ENCODE peak calls at places on chromosomes 2 and 18, in five cellular contexts. Y, J, X, B and R are unnamed samples. For H3K9me2, the result is how much of the 10 kb centered on the place peaks cover.

GRCh38 chr18:2963048-2963447 is 49.9 kb downstream of the LPIN2 start:
- DNase-seq in X (no peak), Y (no peak), B (no peak), J (no peak), R (peak)

GRCh38 chr2:28583899-28584553 is 88.2 kb downstream of the PLB1 start:
- DNase-seq in Y (no peak), X (peak), J (peak), B (peak), R (no peak)

GRCh38 chr2:6788614-6789013 is 77.1 kb downstream of the CMPK2 start:
- DNase-seq in X (no peak), Y (no peak), J (no peak), B (no peak), R (no peak)

GRCh38 chr2:96934096-96934495 is 52.3 kb downstream of the FAM178B start:
- DNase-seq in B (no peak), X (no peak), J (no peak), Y (no peak), R (no peak)

GRCh38 chr2:36568533-36569246 is 29.3 kb downstream of the FEZ2 start:
- DNase-seq in X (no peak), B (peak), Y (no peak), J (no peak), R (no peak)

GRCh38 chr18:77858331-77858730 is 608.7 kb downstream of the GALR1 start:
- DNase-seq in X (no peak), J (no peak), B (no peak), Y (no peak), R (no peak)

GRCh38 chr2:237196866-237197618 is 111.4 kb downstream of the COPS8 start:
- DNase-seq in X (no peak), Y (no peak), B (peak), J (peak), R (no peak)

GRCh38 chr18:51767293-51767692 is 569.8 kb upstream of the MEX3C start:
- DNase-seq in Y (no peak), X (no peak), B (no peak), J (no peak), R (no peak)

GRCh38 chr2:127389778-127390435 is 2.1 kb upstream of the MAP3K2 start:
- DNase-seq in X (no peak), J (no peak), Y (peak), B (no peak), R (peak)

GRCh38 chr18:73151086-73151485 is 283.3 kb upstream of the NETO1 start:
- DNase-seq in Y (no peak), X (no peak), B (no peak), J (no peak), R (no peak)

GRCh38 chr2:191050640-191050987 is 36.6 kb upstream of the STAT1 start:
- DNase-seq in Y (no peak), X (no peak), B (peak), J (no peak), R (no peak)

GRCh38 chr2:110221938-110222337 is 9.6 kb upstream of the MTLN start:
- DNase-seq in J (no peak), B (no peak), X (no peak), Y (no peak), R (no peak)

GRCh38 chr2:219458996-219459395 is 24.4 kb downstream of the SPEG start:
- DNase-seq in J (no peak), X (no peak), Y (no peak), B (no peak), R (no peak)

GRCh38 chr18:67043276-67043675 is 439.4 kb upstream of the CDH19 start:
- DNase-seq in B (no peak), Y (no peak), J (no peak), X (no peak), R (no peak)

GRCh38 chr18:5284808-5285207 is 10.7 kb downstream of the ZBTB14 start:
- DNase-seq in J (no peak), X (no peak), B (peak), Y (no peak), R (no peak)

GRCh38 chr2:227163445-227163997 is 484 bp downstream of the COL4A4 start:
- DNase-seq in B (peak), X (no peak), J (no peak), Y (peak), R (no peak)

GRCh38 chr2:137050949-137051348 is 285.6 kb downstream of the THSD7B start:
- DNase-seq in X (no peak), J (no peak), Y (peak), B (peak), R (no peak)

GRCh38 chr18:7923105-7923504 is 356.0 kb downstream of the PTPRM start:
- DNase-seq in Y (no peak), X (no peak), B (no peak), J (no peak), R (no peak)

GRCh38 chr2:141723834-141724233 is 407.0 kb downstream of the LRP1B start:
- DNase-seq in J (no peak), X (no peak), Y (no peak), B (no peak), R (no peak)

GRCh38 chr2:235027558-235028214 is 75.9 kb downstream of the SH3BP4 start:
- DNase-seq in Y (no peak), B (peak), X (no peak), J (peak), R (no peak)

GRCh38 chr2:121955313-121956211 is 200.1 kb downstream of the TSN start:
- DNase-seq in X (no peak), J (no peak), B (no peak), Y (no peak), R (no peak)

GRCh38 chr2:207869784-207870778 is 100.4 kb upstream of the FZD5 start:
- DNase-seq in J (no peak), X (no peak), B (peak), Y (peak), R (no peak)

GRCh38 chr2:161415467-161416293 is 417 bp upstream of the TBR1 start:
- DNase-seq in Y (no peak), B (no peak), J (no peak), X (no peak), R (no peak)

GRCh38 chr2:45330113-45330512 is 281.0 kb downstream of the SRBD1 start:
- DNase-seq in J (no peak), Y (no peak), X (no peak), B (peak), R (no peak)

GRCh38 chr2:147197754-147198153 is 647.1 kb upstream of the ACVR2A start:
- DNase-seq in B (no peak), J (no peak), X (no peak), Y (no peak), R (no peak)

GRCh38 chr2:97868986-97869721 is 126.6 kb downstream of the TMEM131 start:
- DNase-seq in Y (no peak), X (peak), B (peak), J (peak), R (no peak)

GRCh38 chr18:43888601-43889000 is 611.3 kb upstream of the SYT4 start:
- DNase-seq in B (no peak), Y (no peak), X (no peak), J (no peak), R (no peak)

GRCh38 chr2:176848844-176849243 is 363.8 kb upstream of the HNRNPA3 start:
- DNase-seq in X (no peak), J (no peak), Y (no peak), B (no peak), R (no peak)

GRCh38 chr2:176844461-176844860 is 368.1 kb upstream of the HNRNPA3 start:
- DNase-seq in X (no peak), Y (no peak), J (no peak), B (no peak), R (no peak)

GRCh38 chr2:176845718-176846117 is 366.9 kb upstream of the HNRNPA3 start:
- DNase-seq in B (no peak), J (no peak), Y (peak), X (no peak), R (no peak)

DNA sequence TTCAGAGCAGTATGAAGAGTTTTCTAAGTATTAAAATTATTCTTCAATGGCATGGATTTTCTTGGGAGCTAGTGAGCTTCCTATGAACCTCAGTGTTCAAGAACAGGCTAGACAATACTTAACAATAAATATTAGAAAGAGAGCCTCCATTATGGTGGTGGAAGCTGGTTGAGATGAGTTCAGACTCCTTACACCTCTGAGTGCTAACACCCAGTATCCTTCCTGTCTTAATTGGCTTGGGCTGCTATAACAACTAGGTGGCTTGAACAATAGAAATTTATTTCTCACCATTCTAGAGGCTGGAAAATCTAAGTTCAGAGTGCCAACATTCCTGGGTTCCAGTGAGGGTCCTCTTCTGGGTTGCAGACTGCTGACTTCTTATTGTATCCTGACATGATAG is 369.4 kb upstream of the HNRNPA3 start:
- DNase-seq in J (no peak), X (no peak), Y (no peak), B (no peak), R (no peak)
- H3K9me2 ChIP-seq in J (under half), X (under half), Y (under half), B (under half), R (under half)

DNA sequence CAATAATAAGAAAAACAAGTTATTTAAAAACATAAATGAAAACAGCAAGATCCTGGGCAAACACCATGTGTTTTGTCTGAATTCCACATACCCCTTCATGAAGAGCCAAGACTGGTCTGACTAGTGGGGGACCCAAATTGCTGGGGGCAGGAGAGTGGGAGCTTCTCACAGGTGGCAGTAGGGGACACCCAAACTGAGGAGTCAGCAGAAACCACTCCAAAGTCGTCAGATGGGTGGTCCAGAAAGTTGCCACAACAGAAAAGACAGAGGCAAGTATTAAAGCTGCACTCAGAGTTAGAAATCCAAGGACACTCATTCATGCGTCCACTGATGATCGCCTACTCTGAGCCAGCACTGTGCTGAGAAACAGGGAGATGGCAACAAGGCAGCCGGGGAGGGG is 12.3 kb upstream of the LCLAT1 start:
- DNase-seq in Y (no peak), X (no peak), J (no peak), B (no peak), R (no peak)
- H3K4me3 ChIP-seq in Y (no peak), X (no peak), J (no peak), B (no peak), R (no peak)

GRCh38 chr2:7989823-7990222 is 692.0 kb upstream of the ID2 start:
- DNase-seq in X (no peak), Y (no peak), B (no peak), J (no peak), R (no peak)

GRCh38 chr2:7986431-7986830 is 695.4 kb upstream of the ID2 start:
- DNase-seq in B (no peak), X (no peak), Y (no peak), J (no peak), R (no peak)

GRCh38 chr2:7984693-7985353 is 697.0 kb upstream of the ID2 start:
- DNase-seq in Y (no peak), B (no peak), X (no peak), J (no peak), R (no peak)

GRCh38 chr2:7988440-7988839 is 693.4 kb upstream of the ID2 start:
- DNase-seq in Y (no peak), B (no peak), J (no peak), X (no peak), R (no peak)

GRCh38 chr2:7987992-7988391 is 693.9 kb upstream of the ID2 start:
- DNase-seq in X (no peak), Y (no peak), J (no peak), B (no peak), R (no peak)
- H3K9me2 ChIP-seq in X (under half), Y (under half), J (under half), B (under half), R (under half)

GRCh38 chr2:30692829-30693265 is 114.4 kb downstream of the CAPN13 start:
- DNase-seq in Y (no peak), J (no peak), B (peak), X (no peak), R (no peak)

GRCh38 chr2:30693821-30694281 is 113.4 kb downstream of the CAPN13 start:
- DNase-seq in J (no peak), X (no peak), B (no peak), Y (no peak), R (no peak)

GRCh38 chr2:30691948-30692828 is 115.1 kb downstream of the CAPN13 start:
- DNase-seq in X (no peak), B (peak), Y (no peak), J (no peak), R (no peak)

GRCh38 chr2:30695749-30696148 is 111.5 kb downstream of the CAPN13 start:
- DNase-seq in B (no peak), X (no peak), J (no peak), Y (no peak), R (no peak)

DNA sequence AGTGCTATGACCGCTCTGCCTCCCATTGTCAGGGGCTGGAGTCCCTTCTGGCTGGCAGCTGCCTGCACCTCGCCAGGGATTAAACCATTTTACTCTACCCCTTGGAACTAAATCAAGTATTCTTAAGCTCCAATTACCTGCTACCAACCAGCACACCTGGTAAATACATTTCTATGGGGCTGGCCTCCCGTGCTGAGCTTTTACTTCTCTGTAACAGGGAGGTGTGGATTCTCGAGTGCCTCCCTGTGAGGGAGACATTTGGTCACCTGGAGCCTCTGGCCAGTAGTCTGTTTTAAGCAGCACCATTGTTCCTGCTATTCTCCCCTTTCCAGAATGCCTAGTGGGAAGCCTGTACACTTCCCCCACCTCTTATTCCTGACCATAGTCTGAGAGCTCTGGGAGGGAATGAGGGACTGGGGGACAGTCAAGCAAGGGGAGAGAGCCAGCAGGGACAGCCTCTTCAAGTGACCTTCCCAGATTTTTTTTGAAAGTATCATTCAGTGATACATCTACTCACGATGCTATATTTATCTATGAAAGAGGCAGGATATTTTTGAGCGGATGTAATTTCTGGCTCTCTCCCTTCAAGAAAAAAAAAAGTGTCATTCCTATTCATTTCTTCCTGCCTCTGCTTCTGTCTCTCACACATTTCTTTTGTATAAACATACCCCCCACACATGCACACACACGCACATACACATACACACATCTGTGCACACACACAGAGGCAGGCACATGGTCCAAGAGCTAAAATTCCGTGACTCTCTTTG is 112.8 kb downstream of the CAPN13 start:
- DNase-seq in Y (no peak), B (peak), J (no peak), X (no peak), R (no peak)
- H3K4me3 ChIP-seq in Y (no peak), B (no peak), J (no peak), X (no peak), R (no peak)

GRCh38 chr2:68435605-68436004 is 31.5 kb downstream of the FBXO48 start:
- DNase-seq in J (no peak), X (no peak), Y (no peak), B (peak), R (no peak)
- H3K9me2 ChIP-seq in J (under half), X (under half), Y (under half), B (under half), R (under half)

GRCh38 chr18:79521806-79522205 is 126.1 kb downstream of the NFATC1 start:
- DNase-seq in J (no peak), X (no peak), Y (no peak), B (no peak), R (no peak)

GRCh38 chr18:79522451-79523220 is 126.9 kb downstream of the NFATC1 start:
- DNase-seq in X (no peak), B (no peak), Y (no peak), J (no peak), R (peak)

GRCh38 chr18:79523738-79524180 is 128.0 kb downstream of the NFATC1 start:
- DNase-seq in Y (no peak), B (no peak), X (no peak), J (no peak), R (peak)

GRCh38 chr18:79524181-79525078 is 128.7 kb downstream of the NFATC1 start:
- DNase-seq in Y (no peak), B (no peak), X (no peak), J (no peak), R (peak)

DNA sequence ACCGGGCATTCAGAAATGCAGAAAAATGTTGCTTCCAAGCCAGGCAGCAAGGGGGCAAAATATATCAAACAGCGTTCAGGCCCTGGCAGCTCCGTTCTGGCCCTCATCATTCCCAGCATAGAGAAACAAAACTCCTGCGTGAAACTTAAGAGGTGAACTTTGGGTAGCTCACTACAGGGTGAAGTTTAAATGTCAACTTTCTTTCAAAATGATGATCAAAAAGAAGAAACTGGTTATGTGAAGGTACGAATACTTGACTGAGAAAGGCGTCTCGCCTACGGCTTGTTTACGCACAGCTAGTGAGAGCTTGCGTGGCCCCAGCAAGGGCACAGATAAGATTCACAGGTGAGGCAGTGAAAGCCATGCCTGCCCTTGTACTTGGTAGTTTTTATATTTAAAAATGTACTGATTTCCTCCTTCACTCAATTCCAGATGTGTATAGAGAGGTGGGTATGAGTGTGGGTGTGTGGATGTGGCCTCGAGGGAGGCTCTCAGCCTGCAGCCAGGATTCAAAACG is 127.5 kb downstream of the NFATC1 start:
- DNase-seq in Y (no peak), X (no peak), B (no peak), J (no peak), R (peak)
- H3K4me3 ChIP-seq in Y (no peak), X (no peak), B (no peak), J (no peak), R (peak)

GRCh38 chr2:128639693-128640092 is 321.0 kb upstream of the HS6ST1 start:
- DNase-seq in X (no peak), Y (no peak), B (peak), J (no peak), R (peak)

GRCh38 chr2:128637481-128638155 is 318.9 kb upstream of the HS6ST1 start:
- DNase-seq in B (peak), X (no peak), Y (no peak), J (no peak), R (no peak)

GRCh38 chr2:128638741-128639477 is 320.2 kb upstream of the HS6ST1 start:
- DNase-seq in J (no peak), Y (no peak), X (no peak), B (peak), R (no peak)

GRCh38 chr2:128636802-128637147 is 318.1 kb upstream of the HS6ST1 start:
- DNase-seq in Y (no peak), J (no peak), B (no peak), X (no peak), R (no peak)

GRCh38 chr2:128638311-128638710 is 319.6 kb upstream of the HS6ST1 start:
- DNase-seq in J (no peak), B (no peak), X (no peak), Y (no peak), R (no peak)
- H3K9me2 ChIP-seq in J (under half), B (under half), X (under half), Y (under half), R (under half)

GRCh38 chr2:26039603-26040367 is 5.9 kb downstream of the RAB10 start:
- DNase-seq in X (no peak), B (no peak), Y (no peak), J (no peak), R (peak)
- H3K4me3 ChIP-seq in X (no peak), B (no peak), Y (no peak), J (no peak), R (no peak)

DNA sequence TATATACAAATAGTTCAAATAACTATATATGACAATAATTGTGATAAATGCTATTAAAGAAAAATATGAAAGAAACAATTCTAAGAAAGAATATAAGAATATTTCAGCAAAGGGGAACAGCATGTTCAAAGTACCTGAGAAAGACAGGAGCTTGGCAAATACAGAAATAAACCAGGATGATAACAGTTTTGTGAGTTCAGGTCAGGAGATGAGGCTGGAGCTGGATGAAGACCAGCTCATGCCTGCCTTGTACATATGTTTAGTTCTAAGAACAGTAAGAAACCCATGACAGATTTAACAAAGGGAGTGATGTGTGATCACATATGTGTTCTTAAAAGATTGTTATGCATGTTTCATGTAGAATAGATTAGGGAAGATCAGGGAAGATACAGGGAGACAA is 98.2 kb downstream of the R3HDM1 start:
- DNase-seq in Y (no peak), B (no peak), J (no peak), X (no peak), R (no peak)
- H3K9me2 ChIP-seq in Y (under half), B (under half), J (under half), X (under half), R (under half)

DNA sequence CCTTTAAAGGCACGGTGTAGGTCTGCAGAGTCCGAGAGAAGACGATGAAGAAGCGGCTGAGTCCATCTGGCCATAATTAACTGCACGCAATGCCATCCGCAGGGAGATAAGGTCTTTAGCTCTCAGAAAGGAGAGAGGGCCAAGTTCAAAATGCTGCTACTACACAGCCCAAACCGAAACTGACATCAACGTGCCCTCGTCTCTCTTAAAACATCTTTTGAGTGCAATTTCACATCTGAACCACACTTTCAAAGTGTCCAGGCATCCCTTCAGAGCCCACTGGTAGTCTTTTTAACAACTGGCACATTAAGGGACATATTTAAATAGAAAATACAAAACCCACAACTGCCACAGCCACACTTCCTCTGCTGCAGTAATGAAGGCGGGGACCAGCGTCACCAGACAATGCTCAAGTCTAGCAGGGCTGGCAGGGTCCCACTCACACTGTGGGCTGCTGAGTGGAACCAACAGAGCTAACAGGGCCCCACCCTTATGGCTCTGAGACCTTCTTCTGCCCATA is 35.8 kb downstream of the ST3GAL5 start:
- DNase-seq in J (no peak), X (no peak), B (peak), Y (no peak), R (peak)
- H3K4me3 ChIP-seq in J (no peak), X (no peak), B (peak), Y (peak), R (no peak)